ENCODE peak calls at places on chromosomes 6 and 20, in five cellular contexts. P, D, V, Z and W are unnamed samples.

GRCh38 chr6:66226099-66226498 is 519.1 kb upstream of the EYS start:
- DNase-seq in P (no peak), V (peak; percentile 19), D (no peak), Z (no peak), W (peak; percentile 38)

GRCh38 chr6:166661329-166661728 is 34.3 kb upstream of the RPS6KA2 start:
- DNase-seq in P (no peak), V (no peak), Z (no peak), D (no peak), W (no peak)

GRCh38 chr6:111150577-111150976 is 63.3 kb downstream of the SLC16A10 start:
- DNase-seq in P (no peak), V (no peak), D (no peak), Z (no peak), W (no peak)

GRCh38 chr6:106014930-106015329 is 71.2 kb upstream of the PRDM1 start:
- DNase-seq in P (no peak), D (no peak), Z (no peak), V (no peak), W (no peak)

GRCh38 chr6:151681426-151682059 is 125.9 kb upstream of the ESR1 start:
- DNase-seq in D (no peak), V (no peak), Z (peak; percentile 77), P (no peak), W (no peak)

GRCh38 chr6:152313542-152314482 is 323.4 kb downstream of the SYNE1 start:
- DNase-seq in P (no peak), D (peak; percentile 85), V (peak; percentile 78), Z (no peak), W (no peak)

GRCh38 chr20:40763646-40764295 is 74.7 kb upstream of the MAFB start:
- DNase-seq in Z (no peak), P (peak; percentile 68), V (no peak), D (no peak), W (no peak)

GRCh38 chr6:169959129-169960002 is 207.9 kb downstream of the ERMARD start:
- DNase-seq in P (no peak), Z (peak; percentile 70), D (no peak), V (no peak), W (no peak)

GRCh38 chr6:144158133-144158532 is 7.8 kb downstream of the STX11 start:
- DNase-seq in V (peak; percentile 76), D (peak; percentile 88), P (peak; percentile 66), Z (no peak), W (peak; percentile 67)

GRCh38 chr6:36904096-36904495 is 18.3 kb downstream of the C6orf89 start:
- DNase-seq in P (no peak), Z (no peak), D (peak; percentile 65), V (no peak), W (peak; percentile 68)

GRCh38 chr6:163409712-163410111 is 4.8 kb upstream of the QKI start:
- DNase-seq in V (no peak), P (no peak), D (no peak), Z (no peak), W (no peak)

GRCh38 chr6:138387577-138388368 is 10.1 kb downstream of the SMIM28 start:
- DNase-seq in P (no peak), Z (no peak), V (no peak), D (no peak), W (peak; percentile 62)

GRCh38 chr6:116265081-116265829 is 11.4 kb upstream of the TSPYL4 start:
- DNase-seq in Z (no peak), P (peak; percentile 71), D (peak; percentile 23), V (no peak), W (peak; percentile 76)

GRCh38 chr6:148240866-148241477 is 101.7 kb upstream of the SASH1 start:
- DNase-seq in D (peak; percentile 25), V (no peak), Z (no peak), P (no peak), W (no peak)

GRCh38 chr6:34143884-34144580 is 1.9 kb downstream of the GRM4 start:
- DNase-seq in D (no peak), Z (no peak), V (peak; percentile 81), P (peak; percentile 51), W (no peak)

GRCh38 chr6:158459726-158460125 is 100.2 kb upstream of the TMEM181 start:
- DNase-seq in D (no peak), Z (no peak), P (no peak), V (no peak), W (no peak)

GRCh38 chr6:90401933-90402830 is 105.5 kb upstream of the BACH2 start:
- DNase-seq in D (peak; percentile 7), Z (no peak), V (no peak), P (no peak), W (no peak)

GRCh38 chr6:157036245-157036681 is 259.1 kb downstream of the ARID1B start:
- DNase-seq in D (peak; percentile 48), V (no peak), P (no peak), Z (no peak), W (peak; percentile 9)

GRCh38 chr6:34027445-34027936 is 118.4 kb downstream of the GRM4 start:
- DNase-seq in V (peak; percentile 70), Z (peak; percentile 52), P (peak; percentile 82), D (peak; percentile 3), W (peak; percentile 54)

GRCh38 chr20:35108921-35109320 is 16.3 kb upstream of the TRPC4AP start:
- DNase-seq in P (no peak), Z (no peak), V (no peak), D (no peak), W (peak; percentile 78)

GRCh38 chr20:35111141-35111888 is 18.7 kb upstream of the TRPC4AP start:
- DNase-seq in Z (no peak), P (no peak), V (no peak), D (peak; percentile 87), W (peak; percentile 58)

GRCh38 chr20:35101620-35102019 is 9.0 kb upstream of the TRPC4AP start:
- DNase-seq in P (no peak), Z (no peak), D (no peak), V (no peak), W (no peak)

GRCh38 chr20:35104685-35105295 is 12.2 kb upstream of the TRPC4AP start:
- DNase-seq in D (peak; percentile 10), Z (no peak), V (no peak), P (no peak), W (no peak)

GRCh38 chr20:35106827-35107380 is 14.3 kb upstream of the TRPC4AP start:
- DNase-seq in V (no peak), D (no peak), Z (no peak), P (no peak), W (no peak)
- H3K27ac ChIP-seq in V (no peak overlapping the region), D (no peak overlapping the region), Z (no peak overlapping the region), P (no peak overlapping the region), W (no peak overlapping the region)

GRCh38 chr6:45851001-45851400 is 164.7 kb downstream of the CLIC5 start:
- DNase-seq in D (no peak), P (no peak), Z (no peak), V (no peak), W (no peak)

GRCh38 chr6:45855642-45856408 is 159.8 kb downstream of the CLIC5 start:
- DNase-seq in P (no peak), Z (no peak), V (no peak), D (no peak), W (no peak)

DNA sequence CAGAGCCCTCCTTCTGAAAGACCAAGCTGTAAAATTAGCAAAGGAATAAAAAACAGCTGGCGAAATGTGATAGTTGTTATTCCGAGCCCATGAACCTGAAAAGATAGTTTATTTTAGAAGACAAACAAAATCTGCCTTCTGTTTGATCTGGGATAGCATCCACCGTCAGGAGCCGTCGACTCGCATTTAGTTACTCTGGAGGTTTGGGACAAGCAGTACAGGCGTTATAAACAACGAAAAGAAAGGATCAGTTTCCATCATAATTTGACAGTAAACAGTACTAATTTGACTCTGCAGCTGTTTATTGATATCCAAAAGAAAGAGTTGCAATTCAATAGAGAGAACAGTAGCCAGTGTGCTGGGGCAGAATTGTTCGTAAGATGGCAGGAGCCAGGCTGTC is 161.3 kb downstream of the CLIC5 start:
- DNase-seq in V (no peak), P (no peak), Z (no peak), D (no peak), W (no peak)
- H3K27ac ChIP-seq in V (no peak overlapping the region), P (no peak overlapping the region), Z (no peak overlapping the region), D (no peak overlapping the region), W (no peak overlapping the region)

GRCh38 chr20:56382696-56383095 is 9.3 kb downstream of the AURKA start:
- DNase-seq in D (no peak), V (peak; percentile 84), Z (no peak), P (no peak), W (no peak)
- H3K27ac ChIP-seq in D (no peak overlapping the region), V (peak overlapping the region; percentile 91), Z (no peak overlapping the region), P (no peak overlapping the region), W (no peak overlapping the region)

GRCh38 chr6:56246544-56246940 is 838 bp downstream of the COL21A1 start:
- DNase-seq in V (no peak), Z (no peak), D (no peak), P (no peak), W (peak; percentile 31)

GRCh38 chr6:56245903-56246351 is 1.5 kb downstream of the COL21A1 start:
- DNase-seq in Z (no peak), D (peak; percentile 16), P (no peak), V (no peak), W (no peak)

GRCh38 chr6:56246941-56247653 is at the start of gene COL21A1:
- DNase-seq in D (no peak), V (peak; percentile 76), P (peak; percentile 88), Z (no peak), W (peak; percentile 61)

GRCh38 chr6:56250266-56250665 is 2.9 kb upstream of the COL21A1 start:
- DNase-seq in P (no peak), Z (no peak), V (peak; percentile 30), D (no peak), W (no peak)

DNA sequence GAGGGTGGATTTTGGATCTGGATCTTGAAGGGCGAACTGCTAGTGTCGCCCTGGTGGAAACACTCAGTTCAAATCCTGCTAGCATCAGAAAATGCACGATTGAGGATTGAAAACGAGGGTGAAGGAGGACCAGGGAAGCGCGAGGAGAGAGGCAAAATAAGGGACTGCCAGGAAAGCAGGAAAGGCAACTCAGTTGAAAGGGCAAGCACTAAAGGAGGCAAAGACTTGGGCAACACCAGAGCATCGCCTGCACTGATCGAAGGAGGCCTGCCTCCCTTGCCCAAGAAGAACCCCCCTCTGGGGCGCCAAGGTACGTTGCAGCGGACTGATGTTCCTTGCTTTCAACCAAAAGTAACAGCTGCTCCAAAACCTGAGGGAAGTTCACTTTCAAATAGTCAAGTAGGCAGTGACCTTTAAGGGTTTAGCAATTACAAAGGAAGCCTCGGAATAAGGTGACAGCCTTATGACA is 308 bp upstream of the COL21A1 start:
- DNase-seq in D (no peak), Z (no peak), P (no peak), V (no peak), W (no peak)
- H3K27ac ChIP-seq in D (no peak overlapping the region), Z (no peak overlapping the region), P (no peak overlapping the region), V (no peak overlapping the region), W (no peak overlapping the region)

GRCh38 chr6:130834482-130835251 is 7.5 kb downstream of the SMLR1 start:
- DNase-seq in P (no peak), Z (no peak), V (no peak), D (no peak), W (no peak)
- H3K27ac ChIP-seq in P (no peak overlapping the region), Z (no peak overlapping the region), V (no peak overlapping the region), D (no peak overlapping the region), W (no peak overlapping the region)